ENCODE peak calls at places on chromosomes 5 and 9, in four cellular contexts. One of them, this sample, is unnamed.
A peak's percentile ranks its signal among the peaks of the same experiment; 100 is the strongest.

GRCh38 chr5:10735569-10736255 is 25.3 kb downstream of the DAP start:
- DNase-seq in K562: peak; percentile 35
- DNase-seq in H1: no peak
- DNase-seq in GM12878: no peak
- DNase-seq in this sample: no peak

GRCh38 chr5:173775261-173775660 is 112.9 kb upstream of the CPEB4 start:
- DNase-seq in H1: no peak
- DNase-seq in GM12878: no peak
- DNase-seq in K562: no peak
- DNase-seq in this sample: no peak

GRCh38 chr9:120538339-120538738 is 41.6 kb downstream of the CDK5RAP2 start:
- DNase-seq in GM12878: no peak
- DNase-seq in K562: no peak
- DNase-seq in H1: no peak
- DNase-seq in this sample: no peak

GRCh38 chr5:66933066-66933465 is 263.5 kb downstream of the CD180 start:
- DNase-seq in K562: no peak
- DNase-seq in GM12878: no peak
- DNase-seq in H1: no peak
- DNase-seq in this sample: no peak

GRCh38 chr9:124394167-124394566 is 21.1 kb downstream of the PSMB7 start:
- DNase-seq in H1: no peak
- DNase-seq in K562: no peak
- DNase-seq in GM12878: no peak
- DNase-seq in this sample: no peak

GRCh38 chr5:13480834-13481233 is 463.7 kb downstream of the DNAH5 start:
- DNase-seq in K562: no peak
- DNase-seq in H1: no peak
- DNase-seq in GM12878: no peak
- DNase-seq in this sample: no peak

GRCh38 chr5:175516933-175517823 is 38.8 kb downstream of the SFXN1 start:
- DNase-seq in H1: no peak
- DNase-seq in GM12878: no peak
- DNase-seq in K562: no peak
- DNase-seq in this sample: no peak

GRCh38 chr5:175897285-175897684 is 25.9 kb downstream of the CPLX2 start:
- DNase-seq in K562: no peak
- DNase-seq in GM12878: no peak
- DNase-seq in H1: no peak
- DNase-seq in this sample: no peak

GRCh38 chr9:115524467-115525059 is 406.6 kb upstream of the TNC start:
- DNase-seq in GM12878: no peak
- DNase-seq in H1: no peak
- DNase-seq in K562: peak; percentile 7
- DNase-seq in this sample: peak; percentile 47

GRCh38 chr9:133505186-133505830 is 19.5 kb downstream of the MYMK start:
- DNase-seq in K562: no peak
- DNase-seq in GM12878: no peak
- DNase-seq in H1: no peak
- DNase-seq in this sample: no peak

GRCh38 chr9:37512439-37512838 is 26.7 kb downstream of the POLR1E start:
- DNase-seq in GM12878: no peak
- DNase-seq in H1: no peak
- DNase-seq in K562: no peak
- DNase-seq in this sample: no peak

GRCh38 chr5:177509361-177509951 is at the start of gene DOK3:
- DNase-seq in GM12878: no peak
- DNase-seq in K562: peak; percentile 66
- DNase-seq in H1: no peak
- DNase-seq in this sample: no peak

DNA sequence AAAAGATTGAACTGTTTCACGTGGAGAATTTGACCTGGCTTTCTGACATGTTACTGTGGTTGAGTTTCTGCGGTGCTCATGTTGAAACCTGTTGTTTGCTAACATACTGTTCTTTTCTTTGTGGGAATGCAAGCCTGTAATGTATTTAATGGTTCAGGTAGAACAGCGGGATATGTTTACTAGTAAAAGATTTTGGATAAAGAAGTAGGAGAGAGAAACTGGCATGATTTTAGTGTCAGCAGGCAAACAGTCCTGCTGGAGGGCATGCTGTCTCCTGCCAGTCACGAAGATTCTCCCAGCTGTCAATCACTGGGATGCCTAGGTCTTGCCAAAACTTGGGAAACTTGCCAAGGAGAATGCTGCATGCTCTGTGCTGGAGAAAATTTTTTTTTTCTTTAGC is 263.5 kb downstream of the TAF11L14 start:
- DNase-seq in K562: no peak
- DNase-seq in H1: no peak
- DNase-seq in GM12878: no peak
- DNase-seq in this sample: no peak
- TF ChIP-seq JUND in K562: no peak
- TF ChIP-seq JUND in H1: no peak
- TF ChIP-seq JUND in GM12878: no peak
- TF ChIP-seq JUND in this sample: no peak

GRCh38 chr5:50922942-50923767 is 256.7 kb downstream of the PARP8 start:
- DNase-seq in H1: no peak
- DNase-seq in GM12878: no peak
- DNase-seq in K562: no peak
- DNase-seq in this sample: no peak
- TF ChIP-seq POLR2A in H1: no peak
- TF ChIP-seq POLR2A in GM12878: no peak
- TF ChIP-seq POLR2A in K562: no peak
- TF ChIP-seq POLR2A in this sample: no peak

GRCh38 chr9:105832311-105832710 is 138.0 kb downstream of the TMEM38B start:
- DNase-seq in GM12878: no peak
- DNase-seq in H1: no peak
- DNase-seq in K562: no peak
- DNase-seq in this sample: no peak

GRCh38 chr9:105835721-105836120 is 141.4 kb downstream of the TMEM38B start:
- DNase-seq in GM12878: no peak
- DNase-seq in K562: no peak
- DNase-seq in H1: no peak
- DNase-seq in this sample: no peak

GRCh38 chr9:105834404-105834803 is 140.1 kb downstream of the TMEM38B start:
- DNase-seq in GM12878: no peak
- DNase-seq in H1: no peak
- DNase-seq in K562: no peak
- DNase-seq in this sample: no peak

GRCh38 chr9:105837261-105837660 is 142.9 kb downstream of the TMEM38B start:
- DNase-seq in H1: no peak
- DNase-seq in GM12878: no peak
- DNase-seq in K562: no peak
- DNase-seq in this sample: no peak

DNA sequence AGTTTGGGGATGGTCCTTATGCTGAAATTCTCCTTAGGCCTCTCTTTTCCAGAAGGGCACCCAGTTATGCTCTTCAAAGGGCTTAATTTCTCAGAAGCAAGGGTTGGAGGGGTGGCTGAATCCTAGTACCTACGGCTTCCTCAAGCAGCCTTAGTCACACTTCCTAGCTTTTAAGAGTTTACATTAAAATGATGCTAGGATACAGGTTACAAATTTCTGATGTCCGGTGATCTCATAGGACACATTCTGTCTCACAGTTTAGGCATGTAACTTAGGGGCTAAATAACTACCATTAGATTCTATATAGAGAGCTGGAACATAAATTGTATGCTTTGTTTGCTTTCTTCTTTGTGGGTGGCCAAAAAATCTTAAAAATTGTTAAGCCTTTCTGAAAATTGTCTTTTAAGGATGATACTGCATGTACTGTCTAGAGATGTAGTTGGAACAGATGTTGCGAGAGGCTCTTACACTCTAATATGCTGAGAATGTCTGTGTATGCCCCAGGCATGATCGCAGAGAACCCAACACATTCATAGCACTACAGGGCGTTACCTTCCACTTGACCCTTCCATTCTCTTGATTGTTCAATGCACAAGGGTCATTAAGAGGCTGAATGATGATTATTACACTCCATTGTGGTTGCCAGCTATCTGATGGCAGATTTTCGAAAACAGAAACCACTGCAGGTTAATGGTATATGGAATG is 139.1 kb downstream of the TMEM38B start:
- DNase-seq in H1: no peak
- DNase-seq in GM12878: no peak
- DNase-seq in K562: no peak
- DNase-seq in this sample: no peak
- TF ChIP-seq EGR1 in H1: no peak
- TF ChIP-seq EGR1 in GM12878: no peak
- TF ChIP-seq EGR1 in K562: no peak
- TF ChIP-seq EGR1 in this sample: no peak

GRCh38 chr5:132233081-132233480 is 5.4 kb upstream of the P4HA2 start:
- DNase-seq in H1: no peak
- DNase-seq in K562: no peak
- DNase-seq in GM12878: no peak
- DNase-seq in this sample: no peak

GRCh38 chr5:132235340-132235739 is 7.7 kb upstream of the P4HA2 start:
- DNase-seq in K562: no peak
- DNase-seq in GM12878: no peak
- DNase-seq in H1: no peak
- DNase-seq in this sample: no peak

GRCh38 chr5:132233811-132234683 is 6.4 kb upstream of the P4HA2 start:
- DNase-seq in K562: no peak
- DNase-seq in H1: no peak
- DNase-seq in GM12878: no peak
- DNase-seq in this sample: no peak

GRCh38 chr5:132237141-132237540 is 9.5 kb upstream of the P4HA2 start:
- DNase-seq in GM12878: no peak
- DNase-seq in H1: no peak
- DNase-seq in K562: no peak
- DNase-seq in this sample: no peak

GRCh38 chr5:132234684-132235062 is 7.0 kb upstream of the P4HA2 start:
- DNase-seq in H1: no peak
- DNase-seq in GM12878: no peak
- DNase-seq in K562: no peak
- DNase-seq in this sample: no peak
- TF ChIP-seq JUND in H1: no peak
- TF ChIP-seq JUND in GM12878: no peak
- TF ChIP-seq JUND in K562: no peak
- TF ChIP-seq JUND in this sample: no peak

DNA sequence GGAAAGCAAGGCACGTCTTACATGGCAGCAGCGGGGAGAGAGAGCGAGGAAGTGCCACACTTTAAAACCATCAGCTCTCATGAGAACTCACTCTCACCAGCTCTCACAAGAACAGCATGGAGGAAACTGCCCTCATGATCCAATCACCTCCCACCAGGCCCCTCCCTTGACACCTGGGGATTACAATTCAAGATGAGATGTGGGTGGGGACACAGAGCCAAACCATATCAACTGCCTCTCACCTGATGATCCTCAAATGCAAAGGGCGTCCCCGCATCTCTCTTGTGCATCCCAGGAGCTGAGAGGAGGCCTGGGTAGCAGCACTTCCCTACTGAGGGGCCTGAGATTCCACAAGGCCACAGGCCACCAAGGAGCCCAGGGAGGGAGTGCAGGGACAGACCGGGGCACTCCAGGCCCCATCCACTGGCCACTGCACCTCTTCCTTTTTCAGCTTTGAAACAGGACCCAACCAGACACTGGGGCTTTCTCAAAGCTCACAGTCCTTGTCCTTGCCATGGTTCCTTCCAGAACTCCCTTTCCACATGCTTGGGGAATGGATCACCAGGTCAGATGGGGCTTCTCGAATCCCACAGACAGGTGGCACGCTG is 54.5 kb upstream of the IL17B start:
- DNase-seq in GM12878: no peak
- DNase-seq in K562: no peak
- DNase-seq in H1: no peak
- DNase-seq in this sample: no peak
- TF ChIP-seq POLR2A in GM12878: no peak
- TF ChIP-seq POLR2A in K562: no peak
- TF ChIP-seq POLR2A in H1: no peak
- TF ChIP-seq POLR2A in this sample: no peak

GRCh38 chr5:72149742-72150141 is 42.5 kb downstream of the MAP1B start:
- DNase-seq in K562: no peak
- DNase-seq in H1: no peak
- DNase-seq in GM12878: no peak
- DNase-seq in this sample: no peak

GRCh38 chr5:72153551-72153950 is 46.3 kb downstream of the MAP1B start:
- DNase-seq in K562: no peak
- DNase-seq in GM12878: no peak
- DNase-seq in H1: no peak
- DNase-seq in this sample: no peak

GRCh38 chr5:72151646-72152045 is 44.4 kb downstream of the MAP1B start:
- DNase-seq in H1: no peak
- DNase-seq in K562: peak; percentile 10
- DNase-seq in GM12878: no peak
- DNase-seq in this sample: no peak

GRCh38 chr5:72152506-72152905 is 45.2 kb downstream of the MAP1B start:
- DNase-seq in GM12878: no peak
- DNase-seq in K562: no peak
- DNase-seq in H1: no peak
- DNase-seq in this sample: no peak

GRCh38 chr5:72151169-72151568 is 43.9 kb downstream of the MAP1B start:
- DNase-seq in K562: peak; percentile 18
- DNase-seq in H1: no peak
- DNase-seq in GM12878: no peak
- DNase-seq in this sample: no peak
- TF ChIP-seq EGR1 in K562: no peak
- TF ChIP-seq EGR1 in H1: no peak
- TF ChIP-seq EGR1 in GM12878: no peak
- TF ChIP-seq EGR1 in this sample: no peak

DNA sequence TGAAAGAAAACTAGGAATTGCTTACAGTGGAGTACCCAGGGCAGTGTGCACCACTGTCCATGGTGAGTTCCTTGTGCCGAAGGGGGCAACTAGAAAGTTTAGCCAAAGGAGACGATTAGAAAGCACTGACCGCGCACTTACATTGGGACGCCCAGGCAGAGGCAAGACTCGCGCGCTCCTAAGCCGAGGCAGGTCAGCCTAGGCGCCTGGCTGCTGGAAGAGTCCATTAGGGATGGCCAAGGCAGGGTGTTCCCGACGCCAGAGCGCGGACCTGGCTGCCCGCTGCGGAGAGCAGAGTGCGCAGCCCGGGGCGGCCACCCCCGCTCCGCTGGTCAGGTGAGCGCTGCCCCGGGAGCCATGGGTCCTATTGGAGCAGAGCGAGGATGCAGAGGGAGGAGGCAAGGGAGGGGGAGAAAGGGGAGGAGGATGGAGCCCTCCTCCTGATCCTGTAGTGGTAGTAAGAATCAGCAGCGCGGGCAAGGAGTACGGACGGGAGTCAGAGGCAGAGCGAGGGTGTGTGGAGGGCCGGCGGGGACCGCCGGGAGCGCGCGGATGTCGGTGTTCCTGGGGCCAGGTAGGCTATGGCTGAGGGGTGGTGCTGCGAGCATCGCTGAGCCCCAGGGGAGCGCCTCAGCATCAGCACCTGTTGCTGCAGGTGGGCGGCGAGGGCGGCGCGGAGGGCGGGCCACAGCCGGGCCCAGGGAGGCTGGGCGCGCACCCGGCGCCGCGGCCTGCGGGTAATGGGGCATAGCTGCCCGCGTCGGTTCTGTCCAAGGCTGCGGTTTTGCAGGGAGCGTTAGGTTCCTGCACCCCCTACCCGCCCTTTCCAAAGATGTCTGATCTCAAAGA is at the start of gene ADGRV1:
- DNase-seq in H1: peak; percentile 92
- DNase-seq in K562: peak; percentile 80
- DNase-seq in GM12878: no peak
- DNase-seq in this sample: peak; percentile 86
- TF ChIP-seq JUND in H1: peak; percentile 98
- TF ChIP-seq JUND in K562: no peak
- TF ChIP-seq JUND in GM12878: no peak
- TF ChIP-seq JUND in this sample: peak; percentile 72